ENCODE peak calls at places on chromosomes 2 and 18, in eight cellular contexts. M is HCEC 1CT; S is NCI-H69; R is activated T-cell treated with anti-CD3 and anti-CD28 coated beads for 1 hour; I is stimulated activated effector memory CD8-positive, alpha-beta T cell treated with anti-CD3 and anti-CD28 coated beads, Interleukin-12 subunit alpha, Interleukin-12 subunit beta, amount 100 ng/mL, for 72 hours; T is AML-193; D is stimulated activated CD8-positive, alpha-beta memory T cell treated with anti-CD3 and anti-CD28 coated beads, Interleukin-7, amount 100 ng/mL, for 4 hours; G is NCI-H1694. K is an unnamed sample.
A peak's percentile ranks its signal among the peaks of the same experiment; 100 is the strongest.

GRCh38 chr2:157296958-157297357 is 28.7 kb downstream of the ERMN start:
- DNase-seq in T (no peak), D (no peak), I (no peak), R (no peak), M (no peak), S (no peak), G (no peak), K (no peak)

GRCh38 chr2:50345691-50346090 is 686.2 kb downstream of the NRXN1 start:
- DNase-seq in T (no peak), S (peak; percentile 15), M (no peak), G (no peak), I (no peak), R (no peak), D (no peak), K (no peak)

GRCh38 chr2:109129356-109129920 is 433 bp downstream of the SH3RF3 start:
- DNase-seq in G (no peak), S (peak; percentile 11), R (peak; percentile 15), T (no peak), I (no peak), M (peak; percentile 18), D (no peak), K (no peak)

GRCh38 chr2:160892204-160892603 is 268.0 kb upstream of the TANK start:
- DNase-seq in S (no peak), I (no peak), T (peak; percentile 12), D (no peak), G (no peak), M (no peak), R (no peak), K (no peak)

GRCh38 chr2:22683911-22684310 is 701.1 kb upstream of the KLHL29 start:
- DNase-seq in G (no peak), T (no peak), S (peak; percentile 84), M (no peak), D (no peak), I (no peak), R (no peak), K (no peak)

GRCh38 chr2:202609381-202610145 is 25.2 kb upstream of the FAM117B start:
- DNase-seq in I (no peak), S (no peak), G (no peak), D (no peak), T (peak; percentile 18), M (no peak), R (no peak), K (no peak)

GRCh38 chr18:41226186-41226585 is 728.8 kb upstream of the PIK3C3 start:
- DNase-seq in M (no peak), G (no peak), S (no peak), D (no peak), R (no peak), I (no peak), T (no peak), K (no peak)

GRCh38 chr2:3667151-3667631 is 9.2 kb downstream of the ALLC start:
- DNase-seq in G (peak; percentile 80), I (no peak), M (no peak), T (no peak), R (no peak), D (no peak), S (no peak), K (no peak)

GRCh38 chr18:9001209-9001608 is 101.3 kb upstream of the NDUFV2 start:
- DNase-seq in G (no peak), T (no peak), R (no peak), M (peak; percentile 64), D (no peak), I (no peak), S (no peak), K (no peak)

GRCh38 chr18:21826196-21826595 is 85.6 kb downstream of the MIB1 start:
- DNase-seq in I (no peak), S (no peak), R (no peak), D (no peak), G (no peak), M (peak; percentile 81), T (no peak), K (no peak)

GRCh38 chr2:153811516-153811915 is 60.2 kb upstream of the GALNT13 start:
- DNase-seq in D (no peak), T (no peak), S (no peak), I (no peak), R (no peak), G (no peak), M (no peak), K (no peak)

GRCh38 chr2:23386422-23387220 is 1.6 kb downstream of the KLHL29 start:
- DNase-seq in D (no peak), R (no peak), T (no peak), I (no peak), S (peak; percentile 65), M (no peak), G (peak; percentile 22), K (no peak)

K was measured in KG1.